ENCODE peak calls at places on chromosomes 6 and 20, in four cellular contexts. One of them, this sample, is unnamed.

GRCh38 chr6:108492131-108492766 is 68.5 kb upstream of the FOXO3 start:
- DNase-seq in cardiac muscle cell: peak; percentile 22
- DNase-seq in GM23338: peak; percentile 46
- DNase-seq in fibroblast of pulmonary artery: peak; percentile 76
- DNase-seq in this sample: peak; percentile 69

GRCh38 chr20:57782631-57783041 is 72.8 kb upstream of the PMEPA1 start:
- DNase-seq in cardiac muscle cell: no peak
- DNase-seq in GM23338: no peak
- DNase-seq in fibroblast of pulmonary artery: no peak
- DNase-seq in this sample: no peak

GRCh38 chr6:111952821-111953535 is 79.7 kb upstream of the FYN start:
- DNase-seq in fibroblast of pulmonary artery: no peak
- DNase-seq in cardiac muscle cell: no peak
- DNase-seq in GM23338: no peak
- DNase-seq in this sample: peak; percentile 78

GRCh38 chr6:18457065-18457817 is 70.1 kb downstream of the RNF144B start:
- DNase-seq in cardiac muscle cell: no peak
- DNase-seq in GM23338: peak; percentile 28
- DNase-seq in fibroblast of pulmonary artery: no peak
- DNase-seq in this sample: no peak

GRCh38 chr20:34941224-34941623 is 14.4 kb downstream of the GSS start:
- DNase-seq in fibroblast of pulmonary artery: peak; percentile 37
- DNase-seq in GM23338: no peak
- DNase-seq in cardiac muscle cell: no peak
- DNase-seq in this sample: no peak

GRCh38 chr6:5469101-5469846 is 208.0 kb downstream of the FARS2 start:
- DNase-seq in GM23338: no peak
- DNase-seq in cardiac muscle cell: peak; percentile 67
- DNase-seq in fibroblast of pulmonary artery: no peak
- DNase-seq in this sample: no peak

GRCh38 chr6:169854083-169854725 is 102.8 kb downstream of the ERMARD start:
- DNase-seq in cardiac muscle cell: no peak
- DNase-seq in fibroblast of pulmonary artery: no peak
- DNase-seq in GM23338: no peak
- DNase-seq in this sample: no peak

GRCh38 chr6:33692760-33693158 is 18.7 kb downstream of the UQCC2 start:
- DNase-seq in GM23338: no peak
- DNase-seq in cardiac muscle cell: no peak
- DNase-seq in fibroblast of pulmonary artery: no peak
- DNase-seq in this sample: peak; percentile 26

GRCh38 chr6:41558033-41558807 is 12.0 kb downstream of the FOXP4 start:
- DNase-seq in GM23338: no peak
- DNase-seq in cardiac muscle cell: no peak
- DNase-seq in fibroblast of pulmonary artery: no peak
- DNase-seq in this sample: no peak

GRCh38 chr6:12844284-12845223 is 128.0 kb downstream of the PHACTR1 start:
- DNase-seq in cardiac muscle cell: peak; percentile 32
- DNase-seq in GM23338: peak; percentile 75
- DNase-seq in fibroblast of pulmonary artery: peak; percentile 41
- DNase-seq in this sample: peak; percentile 35

GRCh38 chr6:16470502-16471221 is 232.3 kb downstream of the GMPR start:
- DNase-seq in cardiac muscle cell: no peak
- DNase-seq in fibroblast of pulmonary artery: no peak
- DNase-seq in GM23338: no peak
- DNase-seq in this sample: no peak

GRCh38 chr6:18242062-18242851 is 22.1 kb downstream of the DEK start:
- DNase-seq in GM23338: no peak
- DNase-seq in cardiac muscle cell: no peak
- DNase-seq in fibroblast of pulmonary artery: peak; percentile 90
- DNase-seq in this sample: peak; percentile 95

GRCh38 chr6:106300944-106301343 is 24.6 kb downstream of the ATG5 start:
- DNase-seq in GM23338: peak; percentile 53
- DNase-seq in cardiac muscle cell: peak; percentile 44
- DNase-seq in fibroblast of pulmonary artery: peak; percentile 68
- DNase-seq in this sample: peak; percentile 66

GRCh38 chr6:118464620-118465019 is 83.5 kb upstream of the PLN start:
- DNase-seq in fibroblast of pulmonary artery: no peak
- DNase-seq in GM23338: no peak
- DNase-seq in cardiac muscle cell: no peak
- DNase-seq in this sample: no peak

GRCh38 chr6:163897030-163897429 is 482.5 kb downstream of the QKI start:
- DNase-seq in GM23338: no peak
- DNase-seq in fibroblast of pulmonary artery: no peak
- DNase-seq in cardiac muscle cell: no peak
- DNase-seq in this sample: peak; percentile 82

GRCh38 chr6:129112591-129112990 is 229.7 kb downstream of the LAMA2 start:
- DNase-seq in GM23338: no peak
- DNase-seq in cardiac muscle cell: no peak
- DNase-seq in fibroblast of pulmonary artery: peak; percentile 47
- DNase-seq in this sample: no peak

GRCh38 chr6:680204-680603 is 12.7 kb downstream of the EXOC2 start:
- DNase-seq in cardiac muscle cell: no peak
- DNase-seq in fibroblast of pulmonary artery: no peak
- DNase-seq in GM23338: peak; percentile 62
- DNase-seq in this sample: no peak

GRCh38 chr20:7379621-7380220 is 560.5 kb downstream of the HAO1 start:
- DNase-seq in cardiac muscle cell: no peak
- DNase-seq in fibroblast of pulmonary artery: no peak
- DNase-seq in GM23338: no peak
- DNase-seq in this sample: peak; percentile 2

GRCh38 chr6:34792605-34793500 is 970 bp downstream of the BLTP3A start:
- DNase-seq in GM23338: peak; percentile 64
- DNase-seq in fibroblast of pulmonary artery: peak; percentile 71
- DNase-seq in cardiac muscle cell: peak; percentile 35
- DNase-seq in this sample: peak; percentile 74

GRCh38 chr6:32845381-32845884 is 1.6 kb upstream of the PSMB8 start:
- DNase-seq in fibroblast of pulmonary artery: no peak
- DNase-seq in GM23338: no peak
- DNase-seq in cardiac muscle cell: no peak
- DNase-seq in this sample: no peak

GRCh38 chr6:44942201-44942600 is 385.9 kb upstream of the RUNX2 start:
- DNase-seq in cardiac muscle cell: no peak
- DNase-seq in fibroblast of pulmonary artery: no peak
- DNase-seq in GM23338: no peak
- DNase-seq in this sample: no peak

GRCh38 chr6:35919827-35920751 is 809 bp downstream of the SRPK1 start:
- DNase-seq in cardiac muscle cell: peak; percentile 74
- DNase-seq in GM23338: peak; percentile 58
- DNase-seq in fibroblast of pulmonary artery: peak; percentile 70
- DNase-seq in this sample: peak; percentile 62

GRCh38 chr6:48747040-48747439 is 636.0 kb upstream of the PTCHD4 start:
- DNase-seq in fibroblast of pulmonary artery: peak; percentile 1
- DNase-seq in GM23338: no peak
- DNase-seq in cardiac muscle cell: no peak
- DNase-seq in this sample: peak; percentile 24

GRCh38 chr20:32474967-32475819 is 109.9 kb downstream of the NOL4L start:
- DNase-seq in cardiac muscle cell: peak; percentile 91
- DNase-seq in GM23338: peak; percentile 82
- DNase-seq in fibroblast of pulmonary artery: peak; percentile 98
- DNase-seq in this sample: peak; percentile 93

GRCh38 chr20:3092611-3093379 is 8.3 kb upstream of the AVP start:
- DNase-seq in cardiac muscle cell: no peak
- DNase-seq in GM23338: peak; percentile 68
- DNase-seq in fibroblast of pulmonary artery: no peak
- DNase-seq in this sample: no peak

GRCh38 chr6:7479801-7480266 is 61.6 kb upstream of the DSP start:
- DNase-seq in cardiac muscle cell: peak; percentile 40
- DNase-seq in fibroblast of pulmonary artery: peak; percentile 77
- DNase-seq in GM23338: no peak
- DNase-seq in this sample: peak; percentile 79

GRCh38 chr6:154786144-154786868 is 53.1 kb downstream of the SCAF8 start:
- DNase-seq in cardiac muscle cell: no peak
- DNase-seq in GM23338: no peak
- DNase-seq in fibroblast of pulmonary artery: no peak
- DNase-seq in this sample: no peak

GRCh38 chr20:37198962-37199660 is 19.8 kb upstream of the MROH8 start:
- DNase-seq in cardiac muscle cell: no peak
- DNase-seq in GM23338: no peak
- DNase-seq in fibroblast of pulmonary artery: no peak
- DNase-seq in this sample: no peak

GRCh38 chr6:162264581-162264980 is 463.0 kb downstream of the PRKN start:
- DNase-seq in cardiac muscle cell: no peak
- DNase-seq in GM23338: no peak
- DNase-seq in fibroblast of pulmonary artery: no peak
- DNase-seq in this sample: no peak

GRCh38 chr20:4225778-4226177 is 210.4 kb upstream of the RNF24 start:
- DNase-seq in cardiac muscle cell: no peak
- DNase-seq in GM23338: no peak
- DNase-seq in fibroblast of pulmonary artery: peak; percentile 90
- DNase-seq in this sample: peak; percentile 98

GRCh38 chr6:115133790-115134189 is 791.0 kb upstream of the HS3ST5 start:
- DNase-seq in GM23338: no peak
- DNase-seq in cardiac muscle cell: no peak
- DNase-seq in fibroblast of pulmonary artery: no peak
- DNase-seq in this sample: no peak

GRCh38 chr6:100322886-100323285 is 141.8 kb downstream of the SIM1 start:
- DNase-seq in fibroblast of pulmonary artery: no peak
- DNase-seq in GM23338: no peak
- DNase-seq in cardiac muscle cell: no peak
- DNase-seq in this sample: peak; percentile 32

GRCh38 chr20:32051720-32052089 is 337 bp upstream of the HCK start:
- DNase-seq in fibroblast of pulmonary artery: no peak
- DNase-seq in cardiac muscle cell: no peak
- DNase-seq in GM23338: no peak
- DNase-seq in this sample: no peak

GRCh38 chr20:41615671-41616070 is 2.5 kb downstream of the CHD6 start:
- DNase-seq in GM23338: no peak
- DNase-seq in fibroblast of pulmonary artery: no peak
- DNase-seq in cardiac muscle cell: no peak
- DNase-seq in this sample: no peak

GRCh38 chr6:100138346-100139022 is 144.5 kb upstream of the MCHR2 start:
- DNase-seq in cardiac muscle cell: no peak
- DNase-seq in GM23338: no peak
- DNase-seq in fibroblast of pulmonary artery: no peak
- DNase-seq in this sample: no peak

GRCh38 chr6:18585032-18585573 is 198.0 kb downstream of the RNF144B start:
- DNase-seq in cardiac muscle cell: peak; percentile 14
- DNase-seq in GM23338: no peak
- DNase-seq in fibroblast of pulmonary artery: peak; percentile 75
- DNase-seq in this sample: peak; percentile 86

GRCh38 chr20:18928626-18929025 is 115.0 kb downstream of the SCP2D1 start:
- DNase-seq in fibroblast of pulmonary artery: no peak
- DNase-seq in GM23338: no peak
- DNase-seq in cardiac muscle cell: no peak
- DNase-seq in this sample: no peak

GRCh38 chr6:142469220-142469619 is 167.4 kb downstream of the ADGRG6 start:
- DNase-seq in fibroblast of pulmonary artery: no peak
- DNase-seq in cardiac muscle cell: no peak
- DNase-seq in GM23338: no peak
- DNase-seq in this sample: no peak

GRCh38 chr6:10521104-10521808 is at the start of gene GCNT2:
- DNase-seq in fibroblast of pulmonary artery: no peak
- DNase-seq in cardiac muscle cell: peak; percentile 94
- DNase-seq in GM23338: peak; percentile 90
- DNase-seq in this sample: no peak
- H3K4me3 ChIP-seq in fibroblast of pulmonary artery: no peak within 1 kb of the TSS
- H3K4me3 ChIP-seq in cardiac muscle cell: peak within 1 kb of the TSS; percentile 21
- H3K4me3 ChIP-seq in GM23338: peak within 1 kb of the TSS; percentile 41
- H3K4me3 ChIP-seq in this sample: no peak within 1 kb of the TSS

DNA sequence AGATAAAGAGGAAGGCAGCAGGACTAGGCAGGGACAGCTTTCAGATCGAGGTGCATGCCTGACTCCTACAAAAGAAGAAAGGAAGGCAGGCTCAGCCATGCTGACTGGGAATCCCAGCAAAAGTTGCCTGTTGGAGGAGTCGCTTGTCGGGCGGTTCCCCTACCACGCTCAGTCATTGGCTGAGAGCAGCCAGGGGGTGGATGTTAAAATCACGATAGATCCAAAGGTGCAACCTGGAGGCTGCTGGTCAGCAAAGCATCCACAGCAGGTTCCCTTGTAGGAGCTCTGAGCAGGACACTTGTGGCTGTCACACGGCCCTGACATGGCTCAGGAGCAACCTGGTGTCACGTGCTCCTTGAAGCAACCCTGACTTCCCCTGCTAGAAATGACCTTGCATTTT is 74.6 kb downstream of the ISM1 start:
- DNase-seq in fibroblast of pulmonary artery: no peak
- DNase-seq in cardiac muscle cell: no peak
- DNase-seq in GM23338: peak; percentile 43
- DNase-seq in this sample: no peak
- TF ChIP-seq CTCF in fibroblast of pulmonary artery: no peak
- TF ChIP-seq CTCF in cardiac muscle cell: no peak
- TF ChIP-seq CTCF in GM23338: no peak
- TF ChIP-seq CTCF in this sample: no peak

DNA sequence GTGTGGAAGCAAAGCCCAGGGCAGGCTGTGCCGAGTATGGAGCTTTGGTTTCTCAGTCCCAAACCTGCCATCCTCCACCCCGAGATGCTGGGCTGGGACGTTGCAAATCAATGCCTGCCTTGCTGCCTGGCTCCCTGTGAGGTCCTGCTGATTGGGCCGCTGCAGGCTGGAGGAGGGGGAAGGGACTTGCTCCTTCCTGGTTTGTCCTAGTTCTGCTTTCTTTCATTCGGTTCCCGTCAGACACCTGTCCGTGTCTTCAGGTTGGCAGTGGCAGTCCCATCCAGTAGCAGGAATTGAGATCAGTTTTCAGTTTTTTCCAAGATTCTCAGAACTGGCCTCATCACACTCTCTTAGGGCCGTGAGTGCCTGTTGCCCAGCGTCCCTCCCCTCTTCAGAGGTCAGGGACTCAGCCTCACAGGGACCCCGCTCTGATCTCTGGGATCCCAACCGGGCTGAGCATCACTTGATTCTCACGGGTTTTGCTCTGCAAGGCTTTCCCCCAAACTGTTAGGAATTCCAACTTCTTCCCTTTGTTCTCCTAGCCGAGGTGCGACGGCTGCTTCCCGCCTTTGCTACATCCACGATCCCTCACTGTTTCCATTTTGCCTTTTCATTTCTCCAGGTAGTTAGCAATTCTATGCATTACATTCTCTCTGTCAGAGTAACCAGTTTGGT is 24.2 kb upstream of the TAGAP start:
- DNase-seq in cardiac muscle cell: no peak
- DNase-seq in GM23338: peak; percentile 80
- DNase-seq in fibroblast of pulmonary artery: no peak
- DNase-seq in this sample: no peak
- H3K4me3 ChIP-seq in cardiac muscle cell: no peak overlapping the region
- H3K4me3 ChIP-seq in GM23338: peak overlapping the region; percentile 42
- H3K4me3 ChIP-seq in fibroblast of pulmonary artery: no peak overlapping the region
- H3K4me3 ChIP-seq in this sample: no peak overlapping the region

GRCh38 chr20:63956664-63957003 is 418 bp upstream of the UCKL1 start:
- DNase-seq in fibroblast of pulmonary artery: no peak
- DNase-seq in GM23338: no peak
- DNase-seq in cardiac muscle cell: no peak
- DNase-seq in this sample: no peak

GRCh38 chr20:63957004-63957689 is 931 bp upstream of the UCKL1 start:
- DNase-seq in cardiac muscle cell: peak; percentile 64
- DNase-seq in fibroblast of pulmonary artery: peak; percentile 58
- DNase-seq in GM23338: peak; percentile 83
- DNase-seq in this sample: peak; percentile 60

GRCh38 chr20:63953764-63954429 is 2.3 kb downstream of the UCKL1 start:
- DNase-seq in GM23338: no peak
- DNase-seq in fibroblast of pulmonary artery: no peak
- DNase-seq in cardiac muscle cell: no peak
- DNase-seq in this sample: no peak

GRCh38 chr20:63955846-63956663 is at the start of gene UCKL1:
- DNase-seq in cardiac muscle cell: peak; percentile 94
- DNase-seq in GM23338: peak; percentile 94
- DNase-seq in fibroblast of pulmonary artery: peak; percentile 92
- DNase-seq in this sample: peak; percentile 88

GRCh38 chr20:63955281-63955845 is 853 bp downstream of the UCKL1 start:
- DNase-seq in GM23338: peak; percentile 44
- DNase-seq in cardiac muscle cell: peak; percentile 52
- DNase-seq in fibroblast of pulmonary artery: no peak
- DNase-seq in this sample: no peak
- TF ChIP-seq CTCF in GM23338: no peak
- TF ChIP-seq CTCF in cardiac muscle cell: peak; percentile 50
- TF ChIP-seq CTCF in fibroblast of pulmonary artery: peak; percentile 1
- TF ChIP-seq CTCF in this sample: no peak